ENCODE peak calls at places on chromosome 6, in six cellular contexts. J is left lung, E is aorta, W is transverse colon, I is prostate gland, V is H9. T is an unnamed sample.

GRCh38 chr6:113888493-113888892 is 31.3 kb downstream of the MARCKS start:
- DNase-seq in J (no peak), E (no peak), W (no peak), I (no peak), V (no peak), T (no peak)

GRCh38 chr6:145668844-145669243 is 66.5 kb downstream of the EPM2A start:
- DNase-seq in J (no peak), E (no peak), W (no peak), I (no peak), V (no peak), T (no peak)

GRCh38 chr6:33609444-33610034 is 11.6 kb upstream of the ITPR3 start:
- DNase-seq in J (no peak), E (peak), W (no peak), I (no peak), V (no peak), T (no peak)

GRCh38 chr6:28218312-28219248 is 6.5 kb upstream of the ZSCAN9 start:
- DNase-seq in J (peak), E (peak), W (peak), I (peak), V (peak), T (no peak)

GRCh38 chr6:165059032-165059431 is 250.4 kb downstream of the C6orf118 start:
- DNase-seq in J (no peak), E (no peak), W (no peak), I (no peak), V (no peak), T (no peak)

GRCh38 chr6:20325641-20326421 is 75.8 kb upstream of the E2F3 start:
- DNase-seq in J (no peak), E (no peak), W (no peak), I (no peak), V (no peak), T (no peak)

GRCh38 chr6:105301072-105301503 is 101.8 kb downstream of the PREP start:
- DNase-seq in J (no peak), E (no peak), W (no peak), I (no peak), V (no peak), T (no peak)

GRCh38 chr6:151209071-151209831 is 30.5 kb upstream of the AKAP12 start:
- DNase-seq in J (no peak), E (no peak), W (no peak), I (no peak), V (no peak), T (no peak)

GRCh38 chr6:81023007-81023582 is 729.4 kb downstream of the TENT5A start:
- DNase-seq in J (no peak), E (no peak), W (no peak), I (no peak), V (no peak), T (no peak)

GRCh38 chr6:11921017-11921438 is 91.1 kb upstream of the HIVEP1 start:
- DNase-seq in J (no peak), E (peak), W (peak), I (no peak), V (peak), T (no peak)

GRCh38 chr6:112571886-112572285 is 224.8 kb downstream of the RFPL4B start:
- DNase-seq in J (no peak), E (no peak), W (no peak), I (no peak), V (no peak), T (no peak)

GRCh38 chr6:19465240-19465639 is 371.9 kb upstream of the ID4 start:
- DNase-seq in J (no peak), E (no peak), W (no peak), I (no peak), V (no peak), T (no peak)

DNA sequence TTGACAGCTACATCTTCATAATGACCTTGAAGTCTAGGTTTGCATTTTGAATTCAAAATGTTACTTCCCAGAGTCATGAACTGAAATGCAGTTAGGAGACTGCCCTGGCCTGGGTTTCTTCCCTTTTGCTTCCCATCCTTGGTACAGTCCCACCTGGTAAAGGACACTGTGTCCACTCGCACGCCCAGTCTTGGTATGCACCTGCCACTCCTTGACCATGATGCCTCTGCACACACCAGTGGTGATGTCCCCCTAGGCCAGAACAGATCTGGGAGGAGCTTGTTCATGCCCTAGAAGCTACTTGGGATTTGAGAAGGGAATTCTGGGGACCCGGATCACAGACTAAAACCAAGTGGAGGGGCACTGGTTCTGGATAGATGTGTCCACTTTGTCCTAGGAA is 3.6 kb downstream of the PPP1R14C start:
- DNase-seq in J (no peak), E (no peak), W (peak), I (no peak), V (no peak), T (no peak)
- H3K27ac ChIP-seq in J (no peak), E (no peak), W (no peak), I (no peak), V (no peak), T (no peak)

GRCh38 chr6:168416531-168416930 is 24.5 kb upstream of the SMOC2 start:
- DNase-seq in J (no peak), E (no peak), W (no peak), I (no peak), V (no peak), T (no peak)
- H3K27ac ChIP-seq in J (no peak), E (no peak), W (no peak), I (no peak), V (no peak), T (no peak)

GRCh38 chr6:156378853-156379252 is 398.3 kb upstream of the ARID1B start:
- DNase-seq in J (no peak), E (no peak), W (no peak), I (no peak), V (no peak), T (peak)

GRCh38 chr6:156379392-156379910 is 397.7 kb upstream of the ARID1B start:
- DNase-seq in J (no peak), E (no peak), W (no peak), I (no peak), V (no peak), T (no peak)

GRCh38 chr6:156387472-156387871 is 389.7 kb upstream of the ARID1B start:
- DNase-seq in J (no peak), E (no peak), W (no peak), I (no peak), V (no peak), T (no peak)

GRCh38 chr6:156379946-156380707 is 397.1 kb upstream of the ARID1B start:
- DNase-seq in J (no peak), E (no peak), W (no peak), I (peak), V (no peak), T (no peak)

DNA sequence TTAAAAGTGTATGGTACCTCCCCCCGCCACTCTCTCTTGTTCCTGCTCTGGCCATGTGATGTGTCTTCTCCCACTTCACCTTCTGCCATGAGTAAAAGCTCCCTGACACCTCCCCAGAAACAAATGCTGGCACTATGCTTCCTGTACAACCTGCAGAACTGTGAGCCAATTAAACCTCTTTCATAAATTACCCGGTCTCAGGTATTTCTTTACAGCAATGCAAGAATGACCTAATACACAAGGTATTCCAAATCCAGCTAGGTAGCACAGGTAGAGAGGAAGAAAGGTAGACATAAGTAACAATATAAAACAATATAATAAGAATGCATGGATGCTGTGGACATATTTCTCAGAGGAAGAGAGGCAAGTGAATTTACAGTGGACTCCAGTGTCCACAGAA is 394.1 kb upstream of the ARID1B start:
- DNase-seq in J (no peak), E (no peak), W (no peak), I (no peak), V (no peak), T (no peak)
- H3K27ac ChIP-seq in J (no peak), E (no peak), W (no peak), I (no peak), V (no peak), T (no peak)

GRCh38 chr6:52544325-52545022 is 32.4 kb downstream of the TRAM2 start:
- DNase-seq in J (no peak), E (no peak), W (no peak), I (no peak), V (no peak), T (no peak)
- H3K27ac ChIP-seq in J (peak), E (peak), W (peak), I (peak), V (no peak), T (no peak)

DNA sequence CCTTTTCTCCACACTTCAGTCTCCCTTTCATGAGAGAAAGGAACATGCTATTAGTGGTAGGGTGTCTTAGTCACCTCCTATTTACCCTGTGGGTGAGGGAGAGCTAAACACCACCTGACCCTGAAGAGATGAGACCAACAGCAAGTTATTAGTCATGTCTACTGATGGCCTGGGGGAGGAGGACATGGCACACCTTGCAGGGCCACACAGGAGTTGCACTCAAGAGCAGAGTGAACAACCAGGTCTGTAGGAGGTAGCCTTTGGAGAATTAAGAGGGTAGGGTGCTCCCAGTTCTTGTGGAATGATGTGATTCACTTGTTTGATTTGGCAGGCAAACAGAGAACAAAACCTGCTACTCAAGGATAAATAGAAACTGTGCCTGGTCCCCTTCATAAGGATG is 82.7 kb upstream of the FABP7 start:
- DNase-seq in J (no peak), E (no peak), W (no peak), I (no peak), V (no peak), T (no peak)
- H3K27ac ChIP-seq in J (no peak), E (no peak), W (no peak), I (no peak), V (no peak), T (no peak)